ENCODE peak calls at places on chromosomes 1 and 21, in six cellular contexts. J, P, Y, F, W and R are unnamed samples.

GRCh38 chr1:89980605-89981004 is 14.3 kb upstream of the ZNF326 start:
- DNase-seq in W (no peak), P (no peak), J (no peak), Y (no peak), F (no peak), R (no peak)

GRCh38 chr1:37133276-37134145 is 99.2 kb upstream of the GRIK3 start:
- DNase-seq in J (no peak), P (peak; percentile 18), F (no peak), W (no peak), Y (no peak), R (no peak)

GRCh38 chr1:47351305-47351704 is 17.7 kb downstream of the CMPK1 start:
- DNase-seq in P (no peak), Y (no peak), W (no peak), J (no peak), F (no peak), R (no peak)

GRCh38 chr1:115090547-115090946 is 1.2 kb upstream of the TSPAN2 start:
- DNase-seq in F (no peak), W (peak; percentile 89), P (no peak), J (no peak), Y (no peak), R (no peak)

GRCh38 chr21:36237441-36237840 is 80.8 kb downstream of the DOP1B start:
- DNase-seq in F (no peak), P (no peak), Y (no peak), J (no peak), W (no peak), R (no peak)

GRCh38 chr1:110714419-110715107 is 39.8 kb upstream of the KCNA3 start:
- DNase-seq in P (no peak), W (no peak), F (no peak), J (peak; percentile 21), Y (no peak), R (no peak)

GRCh38 chr1:51686450-51686849 is 69.6 kb downstream of the OSBPL9 start:
- DNase-seq in F (no peak), J (no peak), W (no peak), Y (no peak), P (no peak), R (no peak)

GRCh38 chr1:5551274-5551966 is 440.8 kb downstream of the NPHP4 start:
- DNase-seq in W (no peak), J (no peak), F (no peak), Y (peak; percentile 23), P (no peak), R (peak; percentile 37)

GRCh38 chr1:64302971-64303370 is 99.5 kb downstream of the UBE2U start:
- DNase-seq in Y (no peak), F (no peak), W (no peak), P (no peak), J (no peak), R (no peak)

GRCh38 chr1:1204425-1204920 is 1.9 kb downstream of the TNFRSF18 start:
- DNase-seq in Y (no peak), W (no peak), J (no peak), P (peak; percentile 59), F (no peak), R (no peak)

GRCh38 chr21:45479691-45480675 is 62.3 kb downstream of the SLC19A1 start:
- DNase-seq in F (no peak), P (peak; percentile 56), W (no peak), J (no peak), Y (no peak), R (no peak)

GRCh38 chr1:173043253-173043652 is 7.5 kb downstream of the TNFSF18 start:
- DNase-seq in F (no peak), P (no peak), W (no peak), Y (no peak), J (no peak), R (no peak)
- TF ChIP-seq POLR2A in F (no peak), P (no peak), W (no peak), Y (no peak), J (no peak), R (no peak)

GRCh38 chr1:112687785-112688496 is 13.5 kb downstream of the MOV10 start:
- DNase-seq in F (no peak), P (no peak), W (no peak), J (no peak), Y (no peak), R (no peak)

GRCh38 chr1:112686835-112687234 is 12.4 kb downstream of the MOV10 start:
- DNase-seq in F (no peak), J (peak; percentile 69), W (no peak), P (no peak), Y (no peak), R (no peak)

GRCh38 chr1:112686417-112686816 is 12.0 kb downstream of the MOV10 start:
- DNase-seq in F (no peak), P (no peak), Y (no peak), W (no peak), J (peak; percentile 9), R (no peak)

GRCh38 chr1:112688781-112689193 is 14.3 kb downstream of the MOV10 start:
- DNase-seq in Y (no peak), P (no peak), W (no peak), J (no peak), F (no peak), R (no peak)

DNA sequence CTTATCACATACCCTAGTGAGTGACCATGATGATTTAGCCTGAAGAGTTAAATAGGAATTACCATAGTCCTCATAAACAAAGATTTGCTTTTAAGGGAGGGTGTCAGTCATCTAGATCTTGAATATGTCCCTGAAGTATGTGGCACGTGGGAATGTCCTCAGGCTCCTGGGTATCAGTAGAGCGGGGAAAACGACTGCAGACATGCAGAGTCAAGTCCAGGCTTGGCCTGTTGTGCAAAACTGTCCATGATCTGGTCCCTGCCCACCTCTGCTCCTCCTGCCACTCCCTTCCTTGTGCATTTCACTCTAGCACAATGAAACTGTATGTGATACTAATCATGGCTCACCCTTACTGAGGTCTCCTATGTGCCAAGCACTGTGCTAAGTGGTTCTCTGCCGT is 12.9 kb downstream of the MOV10 start:
- DNase-seq in Y (no peak), P (no peak), J (peak; percentile 5), F (no peak), W (no peak), R (peak; percentile 75)
- TF ChIP-seq POLR2AphosphoS5 in Y (no peak), P (no peak), J (no peak), F (no peak), W (no peak), R (peak; percentile 65)

GRCh38 chr1:58158006-58158405 is 388.5 kb downstream of the OMA1 start:
- DNase-seq in W (no peak), F (no peak), P (no peak), J (no peak), Y (no peak), R (no peak)

GRCh38 chr1:58158465-58159423 is 387.8 kb downstream of the OMA1 start:
- DNase-seq in F (no peak), J (no peak), Y (no peak), W (no peak), P (no peak), R (no peak)

GRCh38 chr1:58156801-58157200 is 389.7 kb downstream of the OMA1 start:
- DNase-seq in F (no peak), J (no peak), W (no peak), P (no peak), Y (no peak), R (no peak)

GRCh38 chr1:58157281-58157680 is 389.2 kb downstream of the OMA1 start:
- DNase-seq in F (no peak), W (no peak), J (no peak), Y (no peak), P (no peak), R (no peak)

DNA sequence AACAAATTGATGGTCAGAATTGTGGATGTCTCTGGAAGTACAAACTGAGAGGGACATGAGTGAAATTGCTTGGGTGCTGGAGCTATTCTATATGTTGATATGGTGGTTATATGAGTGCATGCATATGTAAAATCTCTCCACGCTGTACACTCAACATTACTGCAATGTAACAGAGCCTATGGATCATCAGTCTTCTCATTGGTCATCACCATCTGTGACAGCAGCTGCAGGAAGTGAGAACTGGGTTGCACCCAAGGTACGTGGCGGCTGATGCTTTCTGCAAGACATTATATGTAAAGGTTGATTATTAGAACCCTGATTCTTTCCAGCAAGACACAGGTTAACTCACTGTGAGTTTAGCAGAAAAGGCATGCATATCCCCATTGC is 387.1 kb downstream of the OMA1 start:
- DNase-seq in F (no peak), P (no peak), J (no peak), W (no peak), Y (no peak), R (no peak)
- H3K4me1 ChIP-seq in F (peaks cover 5% of the 10 kb centered on the region), P (no peaks in the 10 kb centered on the region), J (no peaks in the 10 kb centered on the region), W (no peaks in the 10 kb centered on the region), Y (no peaks in the 10 kb centered on the region), R (no peaks in the 10 kb centered on the region)

GRCh38 chr1:21650400-21650799 is 18.8 kb downstream of the RAP1GAP start:
- DNase-seq in W (no peak), J (no peak), P (no peak), F (no peak), Y (no peak), R (no peak)
- TF ChIP-seq POLR2A in W (no peak), J (no peak), P (no peak), F (no peak), Y (no peak), R (no peak)

GRCh38 chr1:35725591-35725990 is 6.9 kb upstream of the C1orf216 start:
- DNase-seq in W (no peak), P (no peak), F (no peak), J (no peak), Y (no peak), R (no peak)

GRCh38 chr1:35727434-35727825 is 8.7 kb upstream of the C1orf216 start:
- DNase-seq in W (no peak), F (no peak), Y (no peak), P (no peak), J (no peak), R (no peak)

DNA sequence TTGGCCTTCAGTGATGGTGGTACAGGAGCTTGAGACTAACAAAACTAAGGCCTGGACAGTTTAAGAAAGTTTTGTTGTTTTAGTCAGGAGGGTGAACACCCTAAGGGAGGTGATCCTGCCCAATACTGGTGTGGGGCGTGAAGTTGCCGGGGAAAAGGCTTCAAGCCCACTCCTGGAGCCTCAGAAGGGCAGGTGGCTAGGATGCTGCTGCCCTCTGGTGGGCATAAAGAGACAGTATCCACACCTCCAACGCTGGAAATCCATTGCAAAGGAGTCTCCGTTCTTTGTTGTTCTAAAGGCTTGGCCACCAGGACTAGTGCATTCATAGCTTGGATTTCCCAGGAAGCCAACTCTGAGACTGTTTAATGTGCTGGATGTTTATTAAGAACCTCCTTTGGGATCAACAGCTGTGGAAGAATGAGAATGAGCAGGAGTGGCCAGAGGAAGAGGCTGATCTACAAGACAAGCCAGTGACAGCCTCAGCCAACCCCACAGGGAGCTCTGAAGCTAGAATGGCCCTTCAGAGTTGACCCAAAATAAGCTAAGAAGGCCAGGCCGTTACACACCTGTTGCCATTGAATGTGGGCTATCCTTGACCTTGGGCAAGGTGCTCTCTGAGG is 8.2 kb upstream of the C1orf216 start:
- DNase-seq in Y (peak; percentile 24), J (peak; percentile 70), P (no peak), W (no peak), F (no peak), R (peak; percentile 50)
- TF ChIP-seq POLR2AphosphoS5 in Y (no peak), J (no peak), P (no peak), W (no peak), F (no peak), R (no peak)